ENCODE peak calls at places on chromosomes 6 and 20, in five cellular contexts. E, K, G, J and D are unnamed samples.

GRCh38 chr20:41094656-41095055 is 42.7 kb upstream of the PLCG1 start:
- DNase-seq in J (no peak), K (no peak), G (no peak), E (no peak), D (no peak)

GRCh38 chr20:1415667-1416468 is 23.0 kb upstream of the FKBP1A start:
- DNase-seq in J (peak; percentile 57), E (peak; percentile 98), G (no peak), K (no peak), D (no peak)

GRCh38 chr6:112910256-112910655 is 563.1 kb downstream of the RFPL4B start:
- DNase-seq in G (no peak), J (no peak), K (no peak), E (no peak), D (no peak)

GRCh38 chr6:14084388-14084787 is 33.2 kb upstream of the CD83 start:
- DNase-seq in J (no peak), E (no peak), K (no peak), G (no peak), D (no peak)

GRCh38 chr6:160461641-160462040 is 113.5 kb downstream of the SLC22A3 start:
- DNase-seq in E (no peak), G (peak; percentile 47), K (no peak), J (no peak), D (no peak)

GRCh38 chr20:35542990-35543389 is 1.1 kb downstream of the ERGIC3 start:
- DNase-seq in J (no peak), K (no peak), E (no peak), G (no peak), D (no peak)

GRCh38 chr6:7628479-7628878 is 38.5 kb downstream of the SNRNP48 start:
- DNase-seq in E (no peak), J (no peak), K (no peak), G (no peak), D (no peak)

GRCh38 chr6:16481680-16482079 is 243.3 kb downstream of the GMPR start:
- DNase-seq in K (no peak), J (no peak), E (no peak), G (peak; percentile 92), D (no peak)

GRCh38 chr20:58651823-58652605 is 931 bp downstream of the STX16 start:
- DNase-seq in J (peak; percentile 76), E (peak; percentile 83), K (peak; percentile 40), G (peak; percentile 84), D (peak; percentile 54)

GRCh38 chr20:61646453-61646852 is 394.4 kb downstream of the CDH4 start:
- DNase-seq in K (no peak), E (no peak), G (no peak), J (no peak), D (no peak)

GRCh38 chr6:30615219-30615957 is 1.7 kb downstream of the PPP1R10 start:
- DNase-seq in G (peak; percentile 62), E (peak; percentile 58), K (no peak), J (peak; percentile 38), D (peak; percentile 50)

GRCh38 chr6:4302524-4302923 is 167.1 kb upstream of the ECI2 start:
- DNase-seq in K (no peak), J (no peak), E (no peak), G (no peak), D (no peak)

GRCh38 chr6:88730602-88731001 is 232.8 kb downstream of the RNGTT start:
- DNase-seq in J (no peak), K (no peak), E (no peak), G (no peak), D (no peak)

GRCh38 chr6:98670045-98670746 is 164.2 kb upstream of the POU3F2 start:
- DNase-seq in J (no peak), E (no peak), K (no peak), G (no peak), D (no peak)

GRCh38 chr6:168676552-168677317 is 235.8 kb downstream of the SMOC2 start:
- DNase-seq in J (no peak), E (no peak), K (no peak), G (no peak), D (no peak)

GRCh38 chr20:33415948-33416347 is 14.6 kb upstream of the CDK5RAP1 start:
- DNase-seq in K (peak; percentile 40), E (peak; percentile 57), G (no peak), J (no peak), D (no peak)

GRCh38 chr20:46306743-46307138 is 1.6 kb downstream of the CDH22 start:
- DNase-seq in K (no peak), J (no peak), G (no peak), E (no peak), D (no peak)

GRCh38 chr6:4008324-4009047 is 70.5 kb downstream of the FAM217A start:
- DNase-seq in K (no peak), J (no peak), E (peak; percentile 74), G (no peak), D (no peak)

GRCh38 chr20:10329387-10330005 is 104.5 kb downstream of the MKKS start:
- DNase-seq in K (no peak), E (no peak), J (no peak), G (no peak), D (no peak)

GRCh38 chr6:147779624-147780023 is 271.1 kb downstream of the SAMD5 start:
- DNase-seq in G (no peak), J (no peak), E (no peak), K (no peak), D (no peak)

GRCh38 chr20:15100506-15101160 is 763.2 kb upstream of the FLRT3 start:
- DNase-seq in G (no peak), K (no peak), J (no peak), E (no peak), D (no peak)

GRCh38 chr6:105838156-105838555 is 248.0 kb upstream of the PRDM1 start:
- DNase-seq in J (no peak), G (no peak), E (no peak), K (no peak), D (no peak)

GRCh38 chr20:25198663-25199363 is 3.3 kb downstream of the ENTPD6 start:
- DNase-seq in J (no peak), G (no peak), K (no peak), E (no peak), D (no peak)

GRCh38 chr6:71349395-71349794 is 60.8 kb downstream of the OGFRL1 start:
- DNase-seq in E (peak; percentile 14), J (no peak), G (no peak), K (no peak), D (no peak)

GRCh38 chr20:23050847-23051627 is 1.6 kb upstream of the THBD start:
- DNase-seq in G (no peak), K (peak; percentile 86), J (peak; percentile 83), E (no peak), D (peak; percentile 67)